ENCODE peak calls at places on chromosome 10, in ten cellular contexts. One of them, this sample, is unnamed.

GRCh38 chr10:25059990-25060389 is 43.6 kb downstream of the THNSL1 start:
- DNase-seq in H9: no peak
- DNase-seq in epithelial cell of esophagus: peak; percentile 96
- DNase-seq in GM20000: no peak
- DNase-seq in ascending aorta: peak; percentile 47
- DNase-seq in esophagus squamous epithelium: no peak
- DNase-seq in left ventricle myocardium inferior: peak; percentile 18
- DNase-seq in keratinocyte: peak; percentile 96
- DNase-seq in lower lobe of right lung: peak; percentile 63
- DNase-seq in GM13977: no peak
- DNase-seq in this sample: no peak

GRCh38 chr10:86371116-86371515 is 4.5 kb upstream of the GRID1 start:
- DNase-seq in ascending aorta: no peak
- DNase-seq in esophagus squamous epithelium: no peak
- DNase-seq in epithelial cell of esophagus: no peak
- DNase-seq in H9: peak; percentile 5
- DNase-seq in left ventricle myocardium inferior: no peak
- DNase-seq in GM13977: no peak
- DNase-seq in GM20000: no peak
- DNase-seq in lower lobe of right lung: no peak
- DNase-seq in keratinocyte: no peak
- DNase-seq in this sample: no peak

GRCh38 chr10:101244321-101245050 is 15.2 kb upstream of the LBX1 start:
- DNase-seq in H9: no peak
- DNase-seq in GM20000: no peak
- DNase-seq in esophagus squamous epithelium: no peak
- DNase-seq in ascending aorta: no peak
- DNase-seq in epithelial cell of esophagus: peak; percentile 43
- DNase-seq in left ventricle myocardium inferior: no peak
- DNase-seq in keratinocyte: no peak
- DNase-seq in lower lobe of right lung: no peak
- DNase-seq in GM13977: no peak
- DNase-seq in this sample: no peak

GRCh38 chr10:127556911-127557310 is 7.8 kb downstream of the NPS start:
- DNase-seq in esophagus squamous epithelium: no peak
- DNase-seq in ascending aorta: no peak
- DNase-seq in GM13977: no peak
- DNase-seq in left ventricle myocardium inferior: no peak
- DNase-seq in H9: peak; percentile 69
- DNase-seq in lower lobe of right lung: no peak
- DNase-seq in GM20000: no peak
- DNase-seq in keratinocyte: no peak
- DNase-seq in epithelial cell of esophagus: peak; percentile 7
- DNase-seq in this sample: no peak

GRCh38 chr10:60611291-60611747 is 167.0 kb upstream of the CDK1 start:
- DNase-seq in lower lobe of right lung: no peak
- DNase-seq in left ventricle myocardium inferior: no peak
- DNase-seq in keratinocyte: peak; percentile 61
- DNase-seq in epithelial cell of esophagus: peak; percentile 97
- DNase-seq in GM13977: no peak
- DNase-seq in GM20000: no peak
- DNase-seq in esophagus squamous epithelium: no peak
- DNase-seq in H9: peak; percentile 34
- DNase-seq in ascending aorta: no peak
- DNase-seq in this sample: no peak

GRCh38 chr10:75234683-75235374 is 928 bp downstream of the COMTD1 start:
- DNase-seq in keratinocyte: no peak
- DNase-seq in ascending aorta: no peak
- DNase-seq in GM20000: no peak
- DNase-seq in lower lobe of right lung: no peak
- DNase-seq in GM13977: no peak
- DNase-seq in H9: peak; percentile 73
- DNase-seq in left ventricle myocardium inferior: no peak
- DNase-seq in epithelial cell of esophagus: no peak
- DNase-seq in esophagus squamous epithelium: no peak
- DNase-seq in this sample: no peak

GRCh38 chr10:15068802-15069201 is 19.8 kb downstream of the ACBD7 start:
- DNase-seq in ascending aorta: no peak
- DNase-seq in GM20000: no peak
- DNase-seq in left ventricle myocardium inferior: no peak
- DNase-seq in GM13977: no peak
- DNase-seq in H9: no peak
- DNase-seq in esophagus squamous epithelium: no peak
- DNase-seq in keratinocyte: no peak
- DNase-seq in lower lobe of right lung: no peak
- DNase-seq in epithelial cell of esophagus: peak; percentile 76
- DNase-seq in this sample: no peak

GRCh38 chr10:98458812-98459211 is 12.1 kb upstream of the HPS1 start:
- DNase-seq in H9: no peak
- DNase-seq in esophagus squamous epithelium: no peak
- DNase-seq in epithelial cell of esophagus: no peak
- DNase-seq in keratinocyte: no peak
- DNase-seq in GM13977: no peak
- DNase-seq in left ventricle myocardium inferior: no peak
- DNase-seq in GM20000: no peak
- DNase-seq in ascending aorta: no peak
- DNase-seq in lower lobe of right lung: no peak
- DNase-seq in this sample: no peak

GRCh38 chr10:114825513-114826253 is 4.1 kb downstream of the FHIP2A start:
- DNase-seq in H9: no peak
- DNase-seq in GM20000: peak; percentile 82
- DNase-seq in ascending aorta: no peak
- DNase-seq in lower lobe of right lung: no peak
- DNase-seq in keratinocyte: no peak
- DNase-seq in GM13977: peak; percentile 82
- DNase-seq in left ventricle myocardium inferior: no peak
- DNase-seq in esophagus squamous epithelium: no peak
- DNase-seq in epithelial cell of esophagus: peak; percentile 51
- DNase-seq in this sample: no peak

GRCh38 chr10:80829562-80829961 is 291.9 kb downstream of the SH2D4B start:
- DNase-seq in H9: no peak
- DNase-seq in keratinocyte: no peak
- DNase-seq in epithelial cell of esophagus: no peak
- DNase-seq in GM13977: no peak
- DNase-seq in esophagus squamous epithelium: no peak
- DNase-seq in lower lobe of right lung: no peak
- DNase-seq in left ventricle myocardium inferior: no peak
- DNase-seq in ascending aorta: no peak
- DNase-seq in GM20000: no peak
- DNase-seq in this sample: no peak

GRCh38 chr10:33153266-33153967 is 181.1 kb downstream of the NRP1 start:
- DNase-seq in epithelial cell of esophagus: no peak
- DNase-seq in esophagus squamous epithelium: no peak
- DNase-seq in ascending aorta: no peak
- DNase-seq in GM13977: no peak
- DNase-seq in keratinocyte: no peak
- DNase-seq in GM20000: no peak
- DNase-seq in lower lobe of right lung: no peak
- DNase-seq in left ventricle myocardium inferior: no peak
- DNase-seq in H9: no peak
- DNase-seq in this sample: no peak

GRCh38 chr10:132538031-132538789 is 623 bp downstream of the INPP5A start:
- DNase-seq in GM13977: peak; percentile 39
- DNase-seq in esophagus squamous epithelium: no peak
- DNase-seq in keratinocyte: no peak
- DNase-seq in H9: no peak
- DNase-seq in epithelial cell of esophagus: no peak
- DNase-seq in lower lobe of right lung: peak; percentile 62
- DNase-seq in ascending aorta: no peak
- DNase-seq in left ventricle myocardium inferior: peak; percentile 22
- DNase-seq in GM20000: no peak
- DNase-seq in this sample: no peak

DNA sequence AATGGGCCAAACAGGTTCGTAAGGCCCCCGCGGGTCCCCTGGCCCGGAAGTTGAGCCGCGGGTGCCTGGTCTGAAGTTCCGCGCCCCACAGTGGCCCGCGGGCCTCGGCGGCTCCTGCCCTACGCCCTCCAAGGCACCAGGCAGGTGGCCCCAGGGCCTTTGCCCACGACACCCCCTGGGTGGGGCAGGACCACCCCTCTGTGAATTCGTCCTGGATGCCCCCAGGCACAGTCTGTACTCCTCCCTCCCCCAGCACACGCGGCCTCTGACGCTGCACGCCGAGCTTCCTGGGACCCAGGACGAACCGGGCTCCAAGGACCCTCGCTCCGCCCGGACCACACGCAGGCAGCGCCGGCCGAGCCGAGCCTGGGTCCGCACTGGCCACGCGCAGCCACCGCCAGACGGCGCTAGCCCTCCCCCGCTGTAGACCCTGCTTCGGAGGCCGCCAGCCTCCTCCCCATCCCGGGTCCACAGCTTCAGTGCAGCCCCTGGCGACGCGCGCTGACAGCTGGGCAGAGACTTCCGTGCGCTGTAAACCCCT is 810 bp upstream of the TCERG1L start:
- DNase-seq in left ventricle myocardium inferior: no peak
- DNase-seq in H9: peak; percentile 85
- DNase-seq in keratinocyte: no peak
- DNase-seq in GM13977: no peak
- DNase-seq in epithelial cell of esophagus: no peak
- DNase-seq in lower lobe of right lung: no peak
- DNase-seq in GM20000: no peak
- DNase-seq in ascending aorta: no peak
- DNase-seq in esophagus squamous epithelium: no peak
- DNase-seq in this sample: no peak
- TF ChIP-seq CTCF in left ventricle myocardium inferior: peak; percentile 20
- TF ChIP-seq CTCF in H9: peak; percentile 97
- TF ChIP-seq CTCF in keratinocyte: peak; percentile 32
- TF ChIP-seq CTCF in GM13977: no peak
- TF ChIP-seq CTCF in epithelial cell of esophagus: no peak
- TF ChIP-seq CTCF in lower lobe of right lung: no peak
- TF ChIP-seq CTCF in GM20000: no peak
- TF ChIP-seq CTCF in ascending aorta: no peak
- TF ChIP-seq CTCF in esophagus squamous epithelium: peak; percentile 24
- TF ChIP-seq CTCF in this sample: peak; percentile 24

GRCh38 chr10:683448-684071 is 5.9 kb downstream of the DIP2C start:
- DNase-seq in ascending aorta: peak; percentile 27
- DNase-seq in left ventricle myocardium inferior: no peak
- DNase-seq in lower lobe of right lung: no peak
- DNase-seq in epithelial cell of esophagus: no peak
- DNase-seq in H9: no peak
- DNase-seq in keratinocyte: peak; percentile 58
- DNase-seq in GM13977: no peak
- DNase-seq in esophagus squamous epithelium: no peak
- DNase-seq in GM20000: no peak
- DNase-seq in this sample: no peak
- TF ChIP-seq CTCF in ascending aorta: no peak
- TF ChIP-seq CTCF in left ventricle myocardium inferior: no peak
- TF ChIP-seq CTCF in lower lobe of right lung: no peak
- TF ChIP-seq CTCF in epithelial cell of esophagus: no peak
- TF ChIP-seq CTCF in H9: no peak
- TF ChIP-seq CTCF in keratinocyte: no peak
- TF ChIP-seq CTCF in GM13977: no peak
- TF ChIP-seq CTCF in esophagus squamous epithelium: no peak
- TF ChIP-seq CTCF in GM20000: no peak
- TF ChIP-seq CTCF in this sample: no peak

GRCh38 chr10:6649903-6650302 is 69.8 kb upstream of the PRKCQ start:
- DNase-seq in epithelial cell of esophagus: no peak
- DNase-seq in left ventricle myocardium inferior: no peak
- DNase-seq in ascending aorta: no peak
- DNase-seq in H9: no peak
- DNase-seq in lower lobe of right lung: no peak
- DNase-seq in esophagus squamous epithelium: no peak
- DNase-seq in GM13977: no peak
- DNase-seq in keratinocyte: no peak
- DNase-seq in GM20000: no peak
- DNase-seq in this sample: no peak

GRCh38 chr10:6650580-6650979 is 70.5 kb upstream of the PRKCQ start:
- DNase-seq in GM20000: no peak
- DNase-seq in lower lobe of right lung: no peak
- DNase-seq in left ventricle myocardium inferior: no peak
- DNase-seq in epithelial cell of esophagus: no peak
- DNase-seq in keratinocyte: no peak
- DNase-seq in GM13977: no peak
- DNase-seq in esophagus squamous epithelium: no peak
- DNase-seq in ascending aorta: no peak
- DNase-seq in H9: no peak
- DNase-seq in this sample: no peak

GRCh38 chr10:6643962-6644361 is 63.9 kb upstream of the PRKCQ start:
- DNase-seq in ascending aorta: no peak
- DNase-seq in keratinocyte: no peak
- DNase-seq in GM20000: no peak
- DNase-seq in GM13977: no peak
- DNase-seq in H9: no peak
- DNase-seq in lower lobe of right lung: no peak
- DNase-seq in left ventricle myocardium inferior: no peak
- DNase-seq in epithelial cell of esophagus: peak; percentile 63
- DNase-seq in esophagus squamous epithelium: no peak
- DNase-seq in this sample: no peak

GRCh38 chr10:6649107-6649720 is 69.1 kb upstream of the PRKCQ start:
- DNase-seq in GM20000: no peak
- DNase-seq in lower lobe of right lung: no peak
- DNase-seq in esophagus squamous epithelium: no peak
- DNase-seq in ascending aorta: no peak
- DNase-seq in epithelial cell of esophagus: peak; percentile 39
- DNase-seq in left ventricle myocardium inferior: no peak
- DNase-seq in GM13977: no peak
- DNase-seq in H9: no peak
- DNase-seq in keratinocyte: no peak
- DNase-seq in this sample: no peak

GRCh38 chr10:6647811-6648526 is 67.9 kb upstream of the PRKCQ start:
- DNase-seq in ascending aorta: no peak
- DNase-seq in epithelial cell of esophagus: peak; percentile 68
- DNase-seq in left ventricle myocardium inferior: no peak
- DNase-seq in GM20000: peak; percentile 68
- DNase-seq in keratinocyte: no peak
- DNase-seq in H9: peak; percentile 86
- DNase-seq in GM13977: peak; percentile 61
- DNase-seq in esophagus squamous epithelium: no peak
- DNase-seq in lower lobe of right lung: peak; percentile 54
- DNase-seq in this sample: no peak
- TF ChIP-seq CTCF in ascending aorta: no peak
- TF ChIP-seq CTCF in epithelial cell of esophagus: peak; percentile 83
- TF ChIP-seq CTCF in left ventricle myocardium inferior: peak; percentile 50
- TF ChIP-seq CTCF in GM20000: no peak
- TF ChIP-seq CTCF in keratinocyte: peak; percentile 79
- TF ChIP-seq CTCF in H9: peak; percentile 84
- TF ChIP-seq CTCF in GM13977: peak; percentile 61
- TF ChIP-seq CTCF in esophagus squamous epithelium: peak; percentile 49
- TF ChIP-seq CTCF in lower lobe of right lung: peak; percentile 76
- TF ChIP-seq CTCF in this sample: peak; percentile 48

DNA sequence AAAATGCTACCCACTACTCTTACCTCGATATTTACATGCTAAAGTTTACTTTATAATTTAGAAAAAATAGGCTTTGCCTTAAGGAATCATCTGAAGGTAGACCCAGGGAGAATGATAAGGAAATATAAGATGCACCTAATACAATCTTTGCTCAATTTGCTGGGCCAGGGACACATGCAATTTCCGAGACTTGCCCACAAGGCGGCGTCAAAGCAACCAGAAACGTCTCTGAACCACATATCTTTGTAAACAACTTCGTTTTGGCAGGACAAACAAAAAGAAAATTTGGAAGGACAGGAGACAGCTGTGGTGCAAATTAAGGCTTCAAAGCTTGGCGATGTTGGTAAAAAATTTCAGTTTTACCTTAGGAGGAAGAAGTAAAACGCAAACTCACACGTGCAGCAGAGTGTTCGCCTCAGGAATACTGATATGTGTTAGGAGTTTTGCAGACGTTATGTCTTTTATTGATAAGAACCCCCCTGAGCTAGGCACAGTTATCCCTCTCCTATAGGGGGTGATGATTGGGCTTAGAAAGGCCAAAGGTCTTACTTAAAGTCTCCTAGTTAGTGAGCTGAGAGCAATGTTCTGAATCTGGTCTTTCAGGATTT is 134.3 kb downstream of the PRKCQ start:
- DNase-seq in GM13977: peak; percentile 62
- DNase-seq in H9: peak; percentile 47
- DNase-seq in lower lobe of right lung: peak; percentile 57
- DNase-seq in GM20000: peak; percentile 57
- DNase-seq in keratinocyte: no peak
- DNase-seq in epithelial cell of esophagus: peak; percentile 69
- DNase-seq in esophagus squamous epithelium: no peak
- DNase-seq in ascending aorta: no peak
- DNase-seq in left ventricle myocardium inferior: peak; percentile 25
- DNase-seq in this sample: no peak
- TF ChIP-seq CTCF in GM13977: peak; percentile 81
- TF ChIP-seq CTCF in H9: peak; percentile 74
- TF ChIP-seq CTCF in lower lobe of right lung: peak; percentile 55
- TF ChIP-seq CTCF in GM20000: peak; percentile 48
- TF ChIP-seq CTCF in keratinocyte: peak; percentile 80
- TF ChIP-seq CTCF in epithelial cell of esophagus: peak; percentile 87
- TF ChIP-seq CTCF in esophagus squamous epithelium: peak; percentile 56
- TF ChIP-seq CTCF in ascending aorta: no peak
- TF ChIP-seq CTCF in left ventricle myocardium inferior: peak; percentile 61
- TF ChIP-seq CTCF in this sample: peak; percentile 67